ENCODE peak calls at places on chromosome 14, in ten cellular contexts. H is endothelial cell, N is Peyer's patch, J is stomach, B is endodermal cell, L is BJ, D is pancreas, R is HFFc6, E is HCT116, Y is AG09319. U is an unnamed sample.

GRCh38 chr14:102370305-102370809 is 7.6 kb downstream of the TECPR2 start:
- DNase-seq in H (no peak), N (no peak), J (no peak), B (peak; percentile 44), L (no peak), D (no peak), R (no peak), E (no peak), Y (no peak), U (no peak)

GRCh38 chr14:72448212-72448611 is 445.7 kb downstream of the DPF3 start:
- DNase-seq in H (no peak), N (no peak), J (no peak), B (no peak), L (no peak), D (no peak), R (no peak), E (no peak), Y (no peak), U (no peak)

GRCh38 chr14:104821229-104821945 is 20.5 kb downstream of the ZBTB42 start:
- DNase-seq in H (no peak), N (peak; percentile 38), J (no peak), B (no peak), L (no peak), D (no peak), R (no peak), E (no peak), Y (no peak), U (no peak)

GRCh38 chr14:65304239-65304638 is 108.3 kb upstream of the FUT8 start:
- DNase-seq in H (no peak), N (no peak), J (no peak), B (no peak), L (no peak), D (no peak), R (no peak), E (no peak), Y (no peak), U (no peak)

GRCh38 chr14:28987516-28987915 is 220.9 kb downstream of the FOXG1 start:
- DNase-seq in H (no peak), N (no peak), J (no peak), B (no peak), L (no peak), D (no peak), R (no peak), E (no peak), Y (no peak), U (no peak)

GRCh38 chr14:23805761-23806160 is 147.8 kb upstream of the DHRS4 start:
- DNase-seq in H (no peak), N (no peak), J (no peak), B (no peak), L (no peak), D (no peak), R (no peak), E (no peak), Y (no peak), U (no peak)

GRCh38 chr14:32366256-32366655 is 37.2 kb downstream of the AKAP6 start:
- DNase-seq in H (no peak), N (no peak), J (no peak), B (peak; percentile 54), L (no peak), D (no peak), R (peak; percentile 52), E (no peak), Y (no peak), U (no peak)

GRCh38 chr14:102817942-102818940 is 41.0 kb downstream of the TRAF3 start:
- DNase-seq in H (no peak), N (no peak), J (no peak), B (no peak), L (no peak), D (no peak), R (no peak), E (no peak), Y (no peak), U (no peak)

GRCh38 chr14:89137514-89138163 is 279.4 kb downstream of the FOXN3 start:
- DNase-seq in H (no peak), N (no peak), J (peak; percentile 90), B (no peak), L (peak; percentile 75), D (peak; percentile 31), R (peak; percentile 97), E (peak; percentile 70), Y (peak; percentile 92), U (peak; percentile 82)

GRCh38 chr14:73802431-73803188 is 49.0 kb upstream of the PTGR2 start:
- DNase-seq in H (peak; percentile 14), N (peak; percentile 82), J (no peak), B (peak; percentile 77), L (no peak), D (no peak), R (no peak), E (no peak), Y (no peak), U (no peak)

DNA sequence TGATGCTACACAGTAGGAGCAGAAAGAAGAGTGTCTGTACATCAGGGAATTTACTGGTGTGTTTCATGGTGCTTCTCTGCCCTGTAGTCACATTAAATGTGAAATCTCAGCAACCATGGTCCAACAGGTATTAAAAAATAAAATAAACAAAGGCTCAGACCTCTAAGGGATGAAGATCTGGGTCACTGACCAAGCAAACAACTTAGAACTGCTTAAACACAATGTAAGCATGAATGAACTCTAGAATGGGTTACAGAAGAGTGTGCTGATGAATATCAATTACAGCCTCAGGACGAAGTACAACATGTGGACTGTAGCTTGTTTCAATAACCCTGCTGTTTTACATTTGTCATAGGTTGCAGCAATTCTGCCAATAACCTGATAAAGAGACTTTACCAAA is 47.4 kb downstream of the SLC35F4 start:
- DNase-seq in H (no peak), N (no peak), J (no peak), B (no peak), L (no peak), D (no peak), R (no peak), E (no peak), Y (no peak), U (no peak)
- TF ChIP-seq CTCF in H (no peak), N (no peak), J (no peak), B (no peak), L (no peak), D (no peak), R (no peak), E (no peak), Y (no peak), U (no peak)

DNA sequence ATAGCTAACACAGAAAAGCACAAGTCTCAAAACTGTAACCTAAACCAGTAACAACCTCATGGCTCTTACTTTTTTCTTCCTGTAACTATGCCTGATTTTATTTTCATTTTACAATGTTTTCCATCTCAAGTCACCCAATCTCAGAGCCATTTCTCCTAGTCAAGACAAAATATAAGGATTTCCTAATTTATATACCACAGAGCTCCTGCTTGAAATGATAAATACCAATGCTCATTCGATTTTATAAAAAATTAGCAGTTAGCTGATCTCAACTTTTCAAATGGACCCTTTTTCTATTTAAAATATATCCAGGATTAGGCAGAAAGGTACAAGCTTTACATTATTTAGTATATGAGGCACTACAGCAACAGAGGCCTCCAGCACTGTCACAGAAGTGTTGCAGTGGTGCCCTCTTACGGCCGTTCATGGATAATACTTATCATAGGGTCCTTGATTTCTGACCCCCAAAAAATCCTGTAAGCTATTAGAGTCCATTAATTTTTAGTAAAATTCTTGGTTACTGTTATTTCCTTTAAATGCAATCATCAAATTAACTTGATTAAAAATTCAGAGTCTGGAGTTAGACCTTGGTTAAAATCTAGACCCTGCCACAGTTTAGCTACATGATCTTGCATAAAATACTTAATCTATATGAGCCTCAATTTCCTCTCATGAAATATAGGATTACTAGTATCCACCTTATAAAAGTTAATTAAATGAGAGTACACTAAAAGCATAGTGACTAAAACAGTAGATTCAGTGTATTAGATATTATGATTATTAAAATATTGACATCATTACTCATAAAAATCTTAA is 68.3 kb downstream of the SEC23A start:
- DNase-seq in H (peak; percentile 28), N (peak; percentile 58), J (no peak), B (no peak), L (no peak), D (no peak), R (no peak), E (no peak), Y (no peak), U (no peak)
- TF ChIP-seq CTCF in H (peak; percentile 18), N (no peak), J (no peak), B (peak; percentile 71), L (peak; percentile 46), D (no peak), R (peak; percentile 58), E (no peak), Y (peak; percentile 23), U (peak; percentile 42)

DNA sequence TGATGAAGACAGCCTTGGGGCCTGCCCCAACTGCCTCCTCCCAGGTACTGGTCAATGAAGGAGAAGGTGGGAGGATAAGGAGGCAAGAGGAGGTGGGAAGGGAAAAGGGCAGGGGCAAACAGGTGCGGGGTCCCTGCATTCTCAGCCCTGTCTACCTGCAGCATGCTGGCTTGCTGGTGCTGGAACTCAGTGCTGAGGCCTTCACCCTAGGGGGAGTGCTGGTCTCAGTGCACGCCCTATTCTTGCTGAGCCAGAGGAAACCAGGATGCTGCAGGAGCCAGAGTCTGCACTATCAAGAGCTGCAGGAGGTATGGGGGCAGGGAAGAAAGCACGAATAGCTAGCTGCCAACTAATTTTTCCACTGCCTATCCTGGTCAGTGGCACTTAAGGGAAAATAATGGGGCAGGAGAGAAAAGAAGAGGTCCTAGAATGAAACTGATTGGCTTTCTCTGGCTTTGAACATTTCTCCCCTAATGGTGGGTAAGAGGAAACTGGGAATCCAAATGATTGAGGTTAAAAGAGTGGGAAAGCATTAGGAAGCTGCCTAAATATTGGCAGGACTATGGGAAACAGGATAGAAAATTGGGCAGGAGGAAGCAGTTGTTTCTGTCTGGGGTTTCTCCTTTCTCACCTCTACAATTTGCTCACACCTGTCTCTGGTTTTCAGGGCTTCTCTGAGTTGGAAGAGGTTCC is 1.8 kb downstream of the TMEM253 start:
- DNase-seq in H (no peak), N (no peak), J (no peak), B (peak; percentile 73), L (no peak), D (no peak), R (no peak), E (no peak), Y (no peak), U (no peak)
- TF ChIP-seq CTCF in H (no peak), N (no peak), J (no peak), B (no peak), L (no peak), D (no peak), R (no peak), E (no peak), Y (no peak), U (no peak)

DNA sequence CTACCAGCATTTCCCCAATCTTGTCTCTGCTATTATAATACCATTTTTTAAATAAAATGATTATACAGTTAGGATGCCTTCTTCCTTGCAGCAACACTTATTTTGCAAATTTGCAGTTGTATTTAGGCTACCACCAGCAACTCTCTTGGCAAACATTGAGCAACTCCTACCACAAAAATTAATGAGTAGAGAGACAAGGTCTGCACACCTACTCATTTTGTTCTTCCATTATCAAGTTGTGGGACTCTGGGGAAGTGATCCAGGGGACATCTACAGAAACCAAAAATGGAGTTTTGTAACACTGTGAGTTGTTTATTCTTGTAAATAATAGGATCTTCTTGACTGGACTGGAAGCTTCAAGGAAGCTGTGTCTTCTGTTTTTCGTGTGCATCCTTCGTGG is 38.6 kb downstream of the DGLUCY start:
- DNase-seq in H (no peak), N (no peak), J (no peak), B (no peak), L (no peak), D (no peak), R (no peak), E (no peak), Y (no peak), U (no peak)
- TF ChIP-seq CTCF in H (no peak), N (no peak), J (no peak), B (no peak), L (no peak), D (no peak), R (no peak), E (no peak), Y (no peak), U (no peak)

U was measured in kidney epithelial cell.